ENCODE peak calls at places on chromosome 21, in four cellular contexts. One of them, this sample, is unnamed. For H3K36me3, the result is how much of the 10 kb centered on the place peaks cover.

GRCh38 chr21:33025471-33026298 is at the start of gene OLIG2:
- DNase-seq in sigmoid colon: peak
- DNase-seq in CD8-positive, alpha-beta memory T cell: no peak
- DNase-seq in ovary: no peak
- DNase-seq in this sample: no peak

GRCh38 chr21:33901421-33902288 is 13.9 kb downstream of the ATP5PO start:
- DNase-seq in CD8-positive, alpha-beta memory T cell: no peak
- DNase-seq in sigmoid colon: peak
- DNase-seq in ovary: peak
- DNase-seq in this sample: peak

GRCh38 chr21:23401278-23401677 is 2206.0 kb downstream of the MRPL39 start:
- DNase-seq in ovary: no peak
- DNase-seq in sigmoid colon: no peak
- DNase-seq in CD8-positive, alpha-beta memory T cell: no peak
- DNase-seq in this sample: no peak

GRCh38 chr21:28473530-28474225 is 519.0 kb downstream of the LTN1 start:
- DNase-seq in ovary: no peak
- DNase-seq in CD8-positive, alpha-beta memory T cell: no peak
- DNase-seq in sigmoid colon: no peak
- DNase-seq in this sample: no peak

GRCh38 chr21:18522181-18522771 is 118.7 kb upstream of the TMPRSS15 start:
- DNase-seq in sigmoid colon: no peak
- DNase-seq in CD8-positive, alpha-beta memory T cell: no peak
- DNase-seq in ovary: no peak
- DNase-seq in this sample: no peak

GRCh38 chr21:35976481-35976880 is 83.8 kb downstream of the SETD4 start:
- DNase-seq in CD8-positive, alpha-beta memory T cell: no peak
- DNase-seq in sigmoid colon: no peak
- DNase-seq in ovary: no peak
- DNase-seq in this sample: no peak

GRCh38 chr21:45698493-45698947 is 55.0 kb downstream of the PCBP3 start:
- DNase-seq in ovary: no peak
- DNase-seq in sigmoid colon: peak
- DNase-seq in CD8-positive, alpha-beta memory T cell: no peak
- DNase-seq in this sample: peak

GRCh38 chr21:31908106-31909031 is 35.5 kb downstream of the HUNK start:
- DNase-seq in sigmoid colon: no peak
- DNase-seq in CD8-positive, alpha-beta memory T cell: no peak
- DNase-seq in ovary: no peak
- DNase-seq in this sample: peak

GRCh38 chr21:26918318-26919065 is 48.4 kb downstream of the ADAMTS5 start:
- DNase-seq in CD8-positive, alpha-beta memory T cell: no peak
- DNase-seq in ovary: no peak
- DNase-seq in sigmoid colon: no peak
- DNase-seq in this sample: no peak

GRCh38 chr21:31347435-31348032 is 3.5 kb upstream of the TIAM1 start:
- DNase-seq in ovary: no peak
- DNase-seq in sigmoid colon: no peak
- DNase-seq in CD8-positive, alpha-beta memory T cell: no peak
- DNase-seq in this sample: no peak

GRCh38 chr21:27372381-27372780 is 405.5 kb upstream of the ADAMTS5 start:
- DNase-seq in sigmoid colon: no peak
- DNase-seq in CD8-positive, alpha-beta memory T cell: no peak
- DNase-seq in ovary: no peak
- DNase-seq in this sample: no peak

GRCh38 chr21:17512245-17513213 is at the start of gene CXADR:
- DNase-seq in CD8-positive, alpha-beta memory T cell: peak
- DNase-seq in ovary: peak
- DNase-seq in sigmoid colon: no peak
- DNase-seq in this sample: peak

GRCh38 chr21:46008893-46009635 is 27.5 kb downstream of the COL6A1 start:
- DNase-seq in sigmoid colon: no peak
- DNase-seq in ovary: no peak
- DNase-seq in CD8-positive, alpha-beta memory T cell: no peak
- DNase-seq in this sample: no peak

GRCh38 chr21:17463441-17463840 is 49.4 kb upstream of the CXADR start:
- DNase-seq in CD8-positive, alpha-beta memory T cell: no peak
- DNase-seq in sigmoid colon: no peak
- DNase-seq in ovary: no peak
- DNase-seq in this sample: peak

GRCh38 chr21:31282095-31282709 is 61.9 kb downstream of the TIAM1 start:
- DNase-seq in ovary: no peak
- DNase-seq in sigmoid colon: no peak
- DNase-seq in CD8-positive, alpha-beta memory T cell: no peak
- DNase-seq in this sample: peak

GRCh38 chr21:29453511-29453910 is 154.8 kb downstream of the BACH1 start:
- DNase-seq in CD8-positive, alpha-beta memory T cell: no peak
- DNase-seq in ovary: no peak
- DNase-seq in sigmoid colon: no peak
- DNase-seq in this sample: no peak

GRCh38 chr21:18449586-18449985 is 46.0 kb upstream of the TMPRSS15 start:
- DNase-seq in sigmoid colon: no peak
- DNase-seq in ovary: no peak
- DNase-seq in CD8-positive, alpha-beta memory T cell: no peak
- DNase-seq in this sample: no peak

GRCh38 chr21:46161180-46161799 is 5.9 kb upstream of the FTCD start:
- DNase-seq in ovary: no peak
- DNase-seq in CD8-positive, alpha-beta memory T cell: no peak
- DNase-seq in sigmoid colon: peak
- DNase-seq in this sample: peak

GRCh38 chr21:31164713-31165694 is 126.7 kb upstream of the KRTAP19-8 start:
- DNase-seq in ovary: no peak
- DNase-seq in CD8-positive, alpha-beta memory T cell: no peak
- DNase-seq in sigmoid colon: no peak
- DNase-seq in this sample: no peak

GRCh38 chr21:23695449-23695848 is 1911.8 kb downstream of the MRPL39 start:
- DNase-seq in ovary: no peak
- DNase-seq in CD8-positive, alpha-beta memory T cell: no peak
- DNase-seq in sigmoid colon: no peak
- DNase-seq in this sample: no peak

GRCh38 chr21:16169810-16170209 is 440.0 kb downstream of the USP25 start:
- DNase-seq in CD8-positive, alpha-beta memory T cell: no peak
- DNase-seq in sigmoid colon: no peak
- DNase-seq in ovary: no peak
- DNase-seq in this sample: no peak

GRCh38 chr21:17391811-17392340 is 121.0 kb upstream of the CXADR start:
- DNase-seq in CD8-positive, alpha-beta memory T cell: no peak
- DNase-seq in sigmoid colon: no peak
- DNase-seq in ovary: no peak
- DNase-seq in this sample: no peak

GRCh38 chr21:45932922-45933502 is 48.6 kb upstream of the COL6A1 start:
- DNase-seq in ovary: no peak
- DNase-seq in CD8-positive, alpha-beta memory T cell: no peak
- DNase-seq in sigmoid colon: no peak
- DNase-seq in this sample: no peak

GRCh38 chr21:45328198-45329087 is 40.7 kb upstream of the POFUT2 start:
- DNase-seq in ovary: no peak
- DNase-seq in sigmoid colon: peak
- DNase-seq in CD8-positive, alpha-beta memory T cell: no peak
- DNase-seq in this sample: peak

GRCh38 chr21:14589855-14590563 is 43.9 kb upstream of the SAMSN1 start:
- DNase-seq in sigmoid colon: no peak
- DNase-seq in ovary: no peak
- DNase-seq in CD8-positive, alpha-beta memory T cell: no peak
- DNase-seq in this sample: no peak

GRCh38 chr21:31473685-31474345 is 129.8 kb upstream of the TIAM1 start:
- DNase-seq in CD8-positive, alpha-beta memory T cell: no peak
- DNase-seq in ovary: no peak
- DNase-seq in sigmoid colon: peak
- DNase-seq in this sample: no peak

GRCh38 chr21:14900058-14900457 is 164.7 kb downstream of the NRIP1 start:
- DNase-seq in sigmoid colon: no peak
- DNase-seq in ovary: no peak
- DNase-seq in CD8-positive, alpha-beta memory T cell: no peak
- DNase-seq in this sample: no peak

GRCh38 chr21:22438428-22439086 is 1440.3 kb downstream of the NCAM2 start:
- DNase-seq in ovary: no peak
- DNase-seq in sigmoid colon: no peak
- DNase-seq in CD8-positive, alpha-beta memory T cell: no peak
- DNase-seq in this sample: no peak

GRCh38 chr21:31180256-31181088 is 142.2 kb upstream of the KRTAP19-8 start:
- DNase-seq in sigmoid colon: no peak
- DNase-seq in CD8-positive, alpha-beta memory T cell: no peak
- DNase-seq in ovary: no peak
- DNase-seq in this sample: no peak

DNA sequence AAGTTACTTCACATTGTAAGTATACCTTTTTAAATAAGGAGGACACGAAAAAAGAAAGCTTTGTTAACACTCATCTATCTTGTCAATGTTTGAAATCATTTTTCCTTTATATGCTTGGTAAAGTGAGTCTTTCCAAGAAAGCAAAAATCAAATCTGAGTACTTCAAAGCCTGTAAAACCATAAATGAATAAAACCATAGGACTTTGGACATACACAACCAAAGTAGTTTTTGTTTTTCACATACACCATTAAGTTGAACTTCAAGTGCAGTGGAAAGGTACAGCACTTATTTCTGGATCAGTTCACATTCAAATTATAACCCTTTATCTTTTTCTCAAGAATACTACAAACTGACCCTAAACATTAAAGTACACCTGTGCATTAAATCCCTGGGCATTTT is 10.1 kb upstream of the PSMG1 start:
- DNase-seq in CD8-positive, alpha-beta memory T cell: no peak
- DNase-seq in sigmoid colon: no peak
- DNase-seq in ovary: no peak
- DNase-seq in this sample: no peak
- H3K36me3 ChIP-seq in CD8-positive, alpha-beta memory T cell: under half
- H3K36me3 ChIP-seq in sigmoid colon: under half
- H3K36me3 ChIP-seq in ovary: under half
- H3K36me3 ChIP-seq in this sample: under half

GRCh38 chr21:37195649-37196048 is 71.5 kb downstream of the VPS26C start:
- DNase-seq in CD8-positive, alpha-beta memory T cell: no peak
- DNase-seq in sigmoid colon: no peak
- DNase-seq in ovary: no peak
- DNase-seq in this sample: no peak

GRCh38 chr21:37193676-37194075 is 73.5 kb downstream of the VPS26C start:
- DNase-seq in sigmoid colon: no peak
- DNase-seq in ovary: no peak
- DNase-seq in CD8-positive, alpha-beta memory T cell: no peak
- DNase-seq in this sample: no peak

GRCh38 chr21:37196847-37197246 is 70.3 kb downstream of the VPS26C start:
- DNase-seq in CD8-positive, alpha-beta memory T cell: no peak
- DNase-seq in sigmoid colon: no peak
- DNase-seq in ovary: no peak
- DNase-seq in this sample: no peak

GRCh38 chr21:37195078-37195477 is 72.1 kb downstream of the VPS26C start:
- DNase-seq in ovary: no peak
- DNase-seq in sigmoid colon: no peak
- DNase-seq in CD8-positive, alpha-beta memory T cell: no peak
- DNase-seq in this sample: no peak

GRCh38 chr21:37193006-37193405 is 74.1 kb downstream of the VPS26C start:
- DNase-seq in sigmoid colon: no peak
- DNase-seq in CD8-positive, alpha-beta memory T cell: no peak
- DNase-seq in ovary: no peak
- DNase-seq in this sample: no peak
- H3K36me3 ChIP-seq in sigmoid colon: under half
- H3K36me3 ChIP-seq in CD8-positive, alpha-beta memory T cell: under half
- H3K36me3 ChIP-seq in ovary: under half
- H3K36me3 ChIP-seq in this sample: under half

DNA sequence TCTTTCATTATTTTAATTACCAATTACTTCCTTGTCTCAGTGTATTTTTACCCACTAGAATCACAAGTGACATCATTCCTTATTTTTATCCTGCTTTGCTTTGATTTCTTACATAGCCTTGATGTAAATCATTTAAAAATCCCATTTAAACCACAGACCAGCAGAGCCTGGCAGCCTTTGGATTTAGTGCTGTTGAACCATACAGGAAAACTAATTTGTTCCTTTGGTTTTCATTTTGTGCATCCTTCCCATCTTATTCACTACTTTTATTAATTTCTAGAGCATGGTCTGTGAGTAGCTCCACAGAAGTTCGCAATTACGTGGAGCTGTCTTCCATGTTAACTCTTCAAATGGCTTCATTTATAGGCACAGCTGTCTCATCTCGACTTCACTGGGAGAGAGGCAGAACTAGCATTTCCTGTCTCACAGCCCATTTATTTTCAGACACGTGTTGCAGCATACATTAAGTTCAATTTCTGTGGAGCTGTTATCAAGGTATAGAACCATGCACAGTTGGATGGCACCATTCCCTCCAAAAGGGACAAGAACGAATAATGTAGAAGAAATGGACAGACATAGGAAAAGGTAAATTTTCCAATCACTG is 235.3 kb downstream of the MRPL39 start:
- DNase-seq in ovary: no peak
- DNase-seq in sigmoid colon: no peak
- DNase-seq in CD8-positive, alpha-beta memory T cell: no peak
- DNase-seq in this sample: no peak
- H3K36me3 ChIP-seq in ovary: under half
- H3K36me3 ChIP-seq in sigmoid colon: under half
- H3K36me3 ChIP-seq in CD8-positive, alpha-beta memory T cell: under half
- H3K36me3 ChIP-seq in this sample: under half

GRCh38 chr21:41422546-41423372 is 3.3 kb upstream of the MX1 start:
- DNase-seq in CD8-positive, alpha-beta memory T cell: no peak
- DNase-seq in ovary: no peak
- DNase-seq in sigmoid colon: no peak
- DNase-seq in this sample: peak
- H3K36me3 ChIP-seq in CD8-positive, alpha-beta memory T cell: under half
- H3K36me3 ChIP-seq in ovary: under half
- H3K36me3 ChIP-seq in sigmoid colon: under half
- H3K36me3 ChIP-seq in this sample: under half

This sample was measured in testis.